ENCODE peak calls at places on chromosome 10, in eight cellular contexts. C is HepG2, X is H1, F is endothelial cell of umbilical vein, B is GM12878, H is GM23338, O is SK-N-SH, G is K562. A is an unnamed sample. For H4K20me1, the result is how much of the 10 kb centered on the place peaks cover.

GRCh38 chr10:59315465-59315864 is 46.9 kb downstream of the FAM13C start:
- DNase-seq in F (no peak), O (no peak), G (no peak), B (no peak), X (no peak), H (no peak), C (peak), A (no peak)

GRCh38 chr10:6729071-6729773 is 149.1 kb upstream of the PRKCQ start:
- DNase-seq in B (no peak), X (no peak), F (peak), H (no peak), O (no peak), G (no peak), C (no peak), A (no peak)

GRCh38 chr10:11673346-11674330 is 62.2 kb upstream of the USP6NL start:
- DNase-seq in C (no peak), B (no peak), G (no peak), X (no peak), O (no peak), H (no peak), F (peak), A (no peak)

GRCh38 chr10:95792211-95792780 is 36.3 kb downstream of the ENTPD1 start:
- DNase-seq in X (no peak), G (no peak), F (no peak), C (no peak), B (no peak), O (no peak), H (no peak), A (no peak)

GRCh38 chr10:6299234-6299633 is 96.5 kb downstream of the PFKFB3 start:
- DNase-seq in F (no peak), B (no peak), H (no peak), C (peak), X (no peak), O (no peak), G (peak), A (peak)

GRCh38 chr10:124306922-124307371 is 111.8 kb downstream of the OAT start:
- DNase-seq in O (no peak), C (no peak), H (no peak), X (no peak), F (no peak), G (no peak), B (no peak), A (no peak)

GRCh38 chr10:74079914-74080590 is 70.6 kb downstream of the AP3M1 start:
- DNase-seq in G (no peak), F (no peak), O (no peak), H (peak), B (no peak), X (no peak), C (no peak), A (peak)

GRCh38 chr10:30784521-30784895 is 155.0 kb upstream of the LYZL2 start:
- DNase-seq in X (no peak), G (no peak), F (peak), H (no peak), B (no peak), O (no peak), C (no peak), A (no peak)

GRCh38 chr10:21499580-21499909 is 25.9 kb downstream of the SKIDA1 start:
- DNase-seq in G (no peak), F (no peak), X (no peak), O (no peak), H (peak), C (no peak), B (no peak), A (no peak)

GRCh38 chr10:114551310-114551972 is 106.6 kb downstream of the ABLIM1 start:
- DNase-seq in H (no peak), B (no peak), O (no peak), C (no peak), F (peak), X (no peak), G (no peak), A (no peak)

GRCh38 chr10:92538231-92538958 is 35.5 kb downstream of the IDE start:
- DNase-seq in F (peak), B (no peak), X (no peak), C (no peak), H (no peak), O (no peak), G (no peak), A (no peak)

GRCh38 chr10:120308590-120308989 is 148.4 kb upstream of the PLPP4 start:
- DNase-seq in O (peak), G (no peak), H (no peak), C (no peak), B (no peak), X (no peak), F (no peak), A (no peak)

GRCh38 chr10:94076325-94076841 is 82.7 kb downstream of the PLCE1 start:
- DNase-seq in X (no peak), O (peak), H (peak), F (no peak), G (no peak), B (no peak), C (peak), A (no peak)

GRCh38 chr10:33390046-33390445 is 55.6 kb upstream of the NRP1 start:
- DNase-seq in H (no peak), O (no peak), G (no peak), B (no peak), F (no peak), C (peak), X (no peak), A (no peak)

GRCh38 chr10:81145975-81146374 is 608.3 kb downstream of the SH2D4B start:
- DNase-seq in O (no peak), C (no peak), B (no peak), F (no peak), G (no peak), X (no peak), H (no peak), A (no peak)

GRCh38 chr10:12077580-12078180 is 8.9 kb downstream of the DHTKD1 start:
- DNase-seq in G (no peak), H (no peak), B (peak), X (no peak), F (no peak), O (no peak), C (no peak), A (no peak)

GRCh38 chr10:113708640-113709039 is 28.9 kb downstream of the CASP7 start:
- DNase-seq in B (no peak), C (no peak), H (no peak), F (no peak), G (no peak), O (no peak), X (no peak), A (no peak)

GRCh38 chr10:25047088-25047487 is 30.7 kb downstream of the THNSL1 start:
- DNase-seq in G (no peak), X (no peak), F (no peak), B (no peak), H (no peak), O (no peak), C (no peak), A (no peak)

GRCh38 chr10:109156396-109156795 is 766.9 kb downstream of the XPNPEP1 start:
- DNase-seq in X (no peak), O (no peak), B (no peak), H (no peak), F (no peak), C (no peak), G (no peak), A (no peak)

GRCh38 chr10:13816195-13816926 is 229.6 kb downstream of the PRPF18 start:
- DNase-seq in C (no peak), G (no peak), F (peak), X (no peak), O (no peak), B (no peak), H (no peak), A (no peak)

GRCh38 chr10:47047127-47047504 is 135.9 kb downstream of the PTPN20 start:
- DNase-seq in F (no peak), B (no peak), O (no peak), X (no peak), G (no peak), H (no peak), C (no peak), A (no peak)

GRCh38 chr10:132164801-132165278 is 21.9 kb upstream of the DPYSL4 start:
- DNase-seq in O (no peak), X (no peak), C (peak), B (no peak), H (peak), F (no peak), G (no peak), A (no peak)

GRCh38 chr10:127337801-127338200 is 141.4 kb upstream of the INSYN2A start:
- DNase-seq in C (no peak), F (peak), G (no peak), B (no peak), O (no peak), H (peak), X (no peak), A (no peak)

GRCh38 chr10:17113889-17114288 is 15.7 kb downstream of the CUBN start:
- DNase-seq in X (no peak), H (no peak), G (no peak), F (peak), O (no peak), B (no peak), C (no peak), A (no peak)

DNA sequence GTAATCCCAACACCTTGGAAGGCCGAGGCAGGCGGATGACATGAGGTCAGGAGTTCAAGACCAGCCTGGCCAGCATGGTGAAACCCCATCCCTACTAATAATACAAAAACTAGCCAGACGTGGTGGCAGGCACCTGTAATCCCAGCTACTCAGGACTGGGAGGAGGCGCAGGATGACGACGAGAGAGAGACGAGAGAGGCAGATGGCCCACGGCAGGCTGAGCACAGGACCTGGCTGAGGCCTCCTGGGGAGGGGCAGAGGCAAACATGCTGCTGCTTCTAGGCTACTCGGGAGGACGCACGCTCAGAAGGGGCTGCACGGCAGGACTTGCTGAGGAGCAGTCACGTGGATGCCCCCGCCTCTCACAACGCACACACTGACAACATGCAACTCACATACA is 22.4 kb downstream of the DIP2C start:
- DNase-seq in G (no peak), B (no peak), H (no peak), F (no peak), X (no peak), C (no peak), O (no peak), A (no peak)
- H4K20me1 ChIP-seq in G (under half), B (under half), H (under half), F (under half), X (under half), C (under half), O (half or more), A (under half)

DNA sequence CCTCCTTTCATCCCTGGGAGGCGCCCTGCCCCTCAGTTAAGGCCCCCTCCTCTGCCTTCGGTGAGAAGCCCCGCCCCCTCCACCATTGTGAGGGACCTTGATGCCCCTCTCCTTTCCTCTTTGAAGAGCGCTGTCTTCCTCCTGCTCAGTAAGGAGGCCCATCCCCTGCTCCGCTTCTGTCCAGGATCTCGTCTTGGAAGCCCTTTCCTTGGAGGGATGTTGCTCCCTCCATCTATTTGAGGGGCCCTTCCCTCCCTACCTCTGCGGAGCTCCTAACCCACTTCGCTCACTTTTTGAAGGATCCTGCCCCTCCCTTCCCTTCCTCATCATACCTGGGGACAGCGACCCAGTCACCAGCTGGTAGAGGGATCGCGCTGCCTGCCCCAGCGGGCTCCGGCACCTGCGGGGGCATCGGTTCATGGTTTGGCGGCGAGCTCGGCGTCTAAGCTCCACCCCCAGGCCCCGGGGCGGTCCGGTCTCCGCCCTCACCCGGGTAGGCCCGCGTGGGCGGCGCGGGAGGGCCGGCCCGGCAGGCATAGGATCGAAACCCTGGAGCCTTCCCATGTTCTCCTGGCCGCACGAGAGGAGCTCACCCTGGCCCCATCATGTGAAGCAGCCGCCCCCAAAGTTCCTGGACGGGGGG is 4.1 kb downstream of the KCNIP2 start:
- DNase-seq in O (peak), F (no peak), H (peak), C (no peak), X (no peak), G (peak), B (no peak), A (peak)
- TF ChIP-seq POLR2AphosphoS5 in O (no peak), F (no peak), H (peak), C (no peak), X (no peak), G (no peak), B (no peak), A (peak)

DNA sequence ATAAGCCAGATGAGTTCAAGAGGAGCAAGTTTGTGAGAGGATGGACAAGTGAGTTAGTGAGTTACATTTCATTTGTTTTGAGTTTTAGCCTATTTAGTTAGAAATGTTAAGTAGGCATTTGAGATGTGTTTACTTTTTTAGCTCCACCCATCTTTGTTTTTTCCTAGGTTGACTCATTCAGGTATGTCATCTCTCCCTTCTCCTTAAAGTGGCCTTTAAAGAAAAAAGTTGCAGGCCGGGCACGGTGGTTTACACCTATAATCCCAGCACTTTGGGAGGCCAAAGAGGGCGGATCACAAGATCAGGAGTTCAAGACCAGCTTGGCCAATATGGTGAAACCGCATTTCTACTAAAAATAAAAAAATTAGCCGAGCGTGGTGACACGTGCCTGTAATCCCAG is 71.2 kb downstream of the BMPR1A start:
- DNase-seq in G (no peak), F (no peak), O (no peak), X (no peak), B (no peak), H (peak), C (no peak), A (no peak)
- H4K20me1 ChIP-seq in G (under half), F (under half), O (half or more), X (under half), B (under half), H (half or more), C (under half), A (under half)

DNA sequence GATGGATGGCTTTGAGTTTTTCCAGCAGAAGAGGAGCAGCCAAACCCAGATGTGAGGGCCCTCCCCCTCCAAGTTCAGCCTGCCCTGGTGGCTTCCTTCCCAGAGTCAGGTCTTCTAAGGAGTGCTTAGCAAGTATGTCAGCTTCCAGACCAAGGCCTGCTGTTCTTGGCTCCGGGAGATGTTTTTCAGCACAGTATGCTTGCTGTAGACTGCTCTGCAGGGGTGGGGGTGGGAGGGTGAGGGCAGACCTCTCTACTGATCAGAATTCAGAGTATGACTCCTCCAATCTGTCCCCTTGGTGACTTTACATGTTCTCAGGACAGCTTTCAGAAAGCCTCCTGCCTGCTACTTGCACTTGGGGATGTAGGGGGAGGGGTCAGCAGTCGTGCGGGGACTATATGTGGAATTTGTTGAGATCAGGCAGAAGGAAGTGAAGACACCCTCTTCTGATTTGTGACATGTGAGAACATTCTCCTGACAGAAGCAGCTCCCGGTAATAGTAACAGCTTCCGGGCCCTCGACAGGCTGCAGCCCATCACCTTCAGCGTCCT is 516.4 kb upstream of the ZMIZ1 start:
- DNase-seq in C (no peak), G (no peak), X (no peak), F (no peak), B (no peak), H (no peak), O (no peak), A (no peak)
- TF ChIP-seq POLR2AphosphoS5 in C (no peak), G (no peak), X (no peak), F (no peak), B (no peak), H (no peak), O (no peak), A (no peak)

GRCh38 chr10:56266120-56266519 is 94.9 kb downstream of the ZWINT start:
- DNase-seq in X (no peak), H (no peak), B (no peak), O (no peak), F (no peak), G (no peak), C (no peak), A (no peak)
- H4K20me1 ChIP-seq in X (under half), H (under half), B (under half), O (under half), F (under half), G (under half), C (under half), A (under half)

DNA sequence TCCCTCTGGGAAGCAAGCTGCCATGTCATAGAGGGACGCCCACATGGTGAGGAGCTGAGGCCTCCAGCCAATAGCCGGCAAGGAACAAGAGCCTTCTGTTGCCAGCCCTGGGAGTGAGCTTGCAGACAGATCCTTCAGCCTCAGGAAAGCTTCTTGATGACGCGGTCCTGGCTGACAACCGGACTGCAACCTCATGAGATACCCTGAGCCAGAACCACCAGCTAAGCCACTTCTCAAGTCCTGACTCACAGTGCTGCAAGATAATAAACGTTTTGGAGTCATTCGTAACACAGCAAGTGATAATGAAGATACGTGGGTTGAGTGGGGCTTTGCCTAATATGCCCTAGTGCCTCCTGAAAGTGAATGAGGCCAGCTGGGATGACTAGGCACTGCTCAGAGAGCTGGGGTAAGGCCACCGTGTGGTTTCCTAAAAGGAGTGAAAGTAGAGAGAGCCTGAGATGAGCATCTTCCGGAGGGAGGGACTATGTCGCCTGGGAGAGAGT is 53.8 kb downstream of the PYROXD2 start:
- DNase-seq in G (peak), X (no peak), C (no peak), O (no peak), H (no peak), F (peak), B (peak), A (no peak)
- TF ChIP-seq POLR2AphosphoS5 in G (no peak), X (no peak), C (no peak), O (no peak), H (no peak), F (no peak), B (no peak), A (no peak)

GRCh38 chr10:60338002-60338564 is 51.6 kb downstream of the ANK3 start:
- DNase-seq in O (no peak), B (no peak), X (no peak), G (no peak), F (no peak), C (no peak), H (peak), A (no peak)

GRCh38 chr10:60336901-60337630 is 52.6 kb downstream of the ANK3 start:
- DNase-seq in C (no peak), X (no peak), H (no peak), G (no peak), F (no peak), O (no peak), B (no peak), A (no peak)

GRCh38 chr10:60343254-60343653 is 46.4 kb downstream of the ANK3 start:
- DNase-seq in G (no peak), H (no peak), X (no peak), O (no peak), C (no peak), B (no peak), F (no peak), A (no peak)

GRCh38 chr10:60341969-60342368 is 47.7 kb downstream of the ANK3 start:
- DNase-seq in C (no peak), X (no peak), F (no peak), G (no peak), H (no peak), B (no peak), O (no peak), A (no peak)

DNA sequence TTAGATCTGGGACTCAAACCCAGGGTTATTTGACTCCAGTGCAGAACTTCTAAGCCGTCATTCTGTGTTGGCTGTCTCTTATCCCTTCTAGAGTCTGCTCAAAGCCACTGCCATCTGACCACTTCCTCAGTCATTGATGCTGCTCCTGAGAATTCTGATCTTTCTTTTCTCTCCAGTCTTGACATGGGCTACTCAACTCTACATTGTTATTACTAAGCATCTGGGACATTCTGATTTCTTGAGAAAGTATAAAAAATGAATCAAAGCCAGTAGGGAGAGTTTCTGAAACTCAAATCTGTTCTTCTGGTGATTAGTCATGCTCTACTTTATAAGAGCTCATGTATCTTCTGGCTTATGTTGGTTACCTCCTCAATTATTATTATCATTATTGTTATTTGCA is 48.7 kb downstream of the ANK3 start:
- DNase-seq in G (no peak), B (no peak), F (no peak), O (no peak), H (no peak), C (no peak), X (no peak), A (no peak)
- H4K20me1 ChIP-seq in G (under half), B (under half), F (under half), O (under half), H (under half), C (under half), X (under half), A (under half)

A was measured in HCT116.